ENCODE peak calls at places on chromosomes 6 and 20, in five cellular contexts. W is body of pancreas, A is heart right ventricle, I is MM.1S, U is A673. E is an unnamed sample. For H3K4me1, the result is how much of the 10 kb centered on the place peaks cover.

GRCh38 chr20:16292227-16292626 is 281.0 kb downstream of the KIF16B start:
- DNase-seq in W (no peak), A (no peak), I (no peak), U (no peak), E (no peak)

GRCh38 chr6:33410711-33411631 is at the start of gene PHF1:
- DNase-seq in W (peak), A (peak), I (no peak), U (peak), E (peak)

GRCh38 chr6:26520088-26520839 is 17.9 kb upstream of the HMGN4 start:
- DNase-seq in W (no peak), A (peak), I (no peak), U (no peak), E (no peak)

GRCh38 chr6:43948527-43949450 is 178.5 kb downstream of the MRPL14 start:
- DNase-seq in W (no peak), A (no peak), I (no peak), U (no peak), E (no peak)

GRCh38 chr6:16727996-16728395 is 33.3 kb downstream of the ATXN1 start:
- DNase-seq in W (no peak), A (no peak), I (no peak), U (no peak), E (no peak)

GRCh38 chr6:166494757-166495486 is 91.6 kb downstream of the RAMACL start:
- DNase-seq in W (no peak), A (no peak), I (no peak), U (no peak), E (no peak)

GRCh38 chr6:170147832-170148708 is 142.8 kb downstream of the DLL1 start:
- DNase-seq in W (no peak), A (no peak), I (no peak), U (no peak), E (no peak)

GRCh38 chr6:55694148-55694547 is 115.2 kb upstream of the HMGCLL1 start:
- DNase-seq in W (no peak), A (no peak), I (no peak), U (peak), E (no peak)

GRCh38 chr20:32368930-32369329 is 10.8 kb downstream of the ASXL1 start:
- DNase-seq in W (no peak), A (no peak), I (peak), U (no peak), E (no peak)

GRCh38 chr20:22901921-22902320 is 133.2 kb upstream of the SSTR4 start:
- DNase-seq in W (no peak), A (no peak), I (no peak), U (no peak), E (no peak)

GRCh38 chr6:158854214-158855101 is 35.3 kb upstream of the EZR start:
- DNase-seq in W (peak), A (no peak), I (no peak), U (peak), E (no peak)

GRCh38 chr20:20413801-20414200 is 45.9 kb downstream of the INSM1 start:
- DNase-seq in W (no peak), A (no peak), I (no peak), U (peak), E (no peak)

GRCh38 chr6:6918216-6918983 is 189.4 kb upstream of the RREB1 start:
- DNase-seq in W (no peak), A (no peak), I (no peak), U (peak), E (no peak)

GRCh38 chr6:119985952-119986736 is 636.6 kb upstream of the MAN1A1 start:
- DNase-seq in W (no peak), A (no peak), I (no peak), U (no peak), E (no peak)

GRCh38 chr6:34223381-34223963 is 13.2 kb upstream of the HMGA1 start:
- DNase-seq in W (peak), A (no peak), I (no peak), U (no peak), E (peak)

GRCh38 chr6:89547286-89547685 is 91.3 kb downstream of the LYRM2 start:
- DNase-seq in W (no peak), A (no peak), I (no peak), U (no peak), E (no peak)

GRCh38 chr6:118651282-118652050 is at the start of gene CEP85L:
- DNase-seq in W (peak), A (peak), I (peak), U (peak), E (peak)

GRCh38 chr6:63808576-63808975 is 173.0 kb downstream of the PHF3 start:
- DNase-seq in W (no peak), A (no peak), I (no peak), U (no peak), E (no peak)

GRCh38 chr6:137390264-137390787 is 103.9 kb downstream of the OLIG3 start:
- DNase-seq in W (no peak), A (no peak), I (no peak), U (no peak), E (no peak)

GRCh38 chr6:27688014-27688586 is 215.2 kb upstream of the ZNF184 start:
- DNase-seq in W (peak), A (peak), I (peak), U (peak), E (peak)

GRCh38 chr6:53979468-53980067 is 131.7 kb upstream of the MLIP start:
- DNase-seq in W (no peak), A (no peak), I (peak), U (peak), E (peak)

GRCh38 chr20:59738851-59739250 is 134.5 kb downstream of the PHACTR3 start:
- DNase-seq in W (no peak), A (no peak), I (no peak), U (no peak), E (no peak)

GRCh38 chr20:17807670-17808069 is 107.9 kb downstream of the BANF2 start:
- DNase-seq in W (peak), A (no peak), I (no peak), U (no peak), E (no peak)

GRCh38 chr6:158078320-158078719 is 89.7 kb downstream of the SERAC1 start:
- DNase-seq in W (no peak), A (no peak), I (no peak), U (no peak), E (no peak)

GRCh38 chr6:150711584-150712501 is 112.2 kb downstream of the PLEKHG1 start:
- DNase-seq in W (peak), A (peak), I (no peak), U (no peak), E (peak)

GRCh38 chr6:31239854-31240253 is 32.0 kb downstream of the HLA-C start:
- DNase-seq in W (no peak), A (no peak), I (no peak), U (no peak), E (no peak)

GRCh38 chr6:159203304-159204005 is 34.3 kb downstream of the FNDC1 start:
- DNase-seq in W (no peak), A (no peak), I (no peak), U (no peak), E (peak)

GRCh38 chr6:170022291-170022722 is 268.6 kb downstream of the DLL1 start:
- DNase-seq in W (no peak), A (no peak), I (no peak), U (no peak), E (no peak)

GRCh38 chr20:33175123-33175522 is 7.2 kb downstream of the BPIFA2 start:
- DNase-seq in W (no peak), A (no peak), I (no peak), U (no peak), E (no peak)

GRCh38 chr20:17227199-17227535 is 327 bp downstream of the PCSK2 start:
- DNase-seq in W (no peak), A (no peak), I (no peak), U (no peak), E (no peak)

GRCh38 chr6:162753775-162754174 is 26.0 kb downstream of the PACRG start:
- DNase-seq in W (no peak), A (no peak), I (no peak), U (no peak), E (no peak)

DNA sequence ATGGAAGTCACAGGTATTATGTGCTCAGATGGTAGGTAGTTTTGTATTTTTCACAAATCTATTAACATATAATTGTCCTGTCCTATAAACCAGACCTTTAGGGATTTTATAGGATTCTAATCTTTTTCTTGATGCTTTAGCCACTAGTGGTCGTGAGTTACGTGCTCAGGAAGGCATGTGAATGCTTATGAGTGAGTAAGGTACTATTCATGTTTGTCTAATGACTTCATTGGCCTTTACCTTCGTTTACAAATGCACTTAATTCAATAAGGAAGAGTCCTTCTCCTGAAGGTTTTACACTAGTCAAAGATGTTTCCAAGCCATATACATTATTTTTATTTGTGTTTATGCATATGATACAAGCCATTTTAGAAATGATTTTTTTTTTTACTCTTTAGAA is 23.0 kb downstream of the PACRG start:
- DNase-seq in W (no peak), A (no peak), I (no peak), U (no peak), E (no peak)
- H3K4me3 ChIP-seq in W (no peak), A (no peak), I (no peak), U (no peak), E (no peak)

DNA sequence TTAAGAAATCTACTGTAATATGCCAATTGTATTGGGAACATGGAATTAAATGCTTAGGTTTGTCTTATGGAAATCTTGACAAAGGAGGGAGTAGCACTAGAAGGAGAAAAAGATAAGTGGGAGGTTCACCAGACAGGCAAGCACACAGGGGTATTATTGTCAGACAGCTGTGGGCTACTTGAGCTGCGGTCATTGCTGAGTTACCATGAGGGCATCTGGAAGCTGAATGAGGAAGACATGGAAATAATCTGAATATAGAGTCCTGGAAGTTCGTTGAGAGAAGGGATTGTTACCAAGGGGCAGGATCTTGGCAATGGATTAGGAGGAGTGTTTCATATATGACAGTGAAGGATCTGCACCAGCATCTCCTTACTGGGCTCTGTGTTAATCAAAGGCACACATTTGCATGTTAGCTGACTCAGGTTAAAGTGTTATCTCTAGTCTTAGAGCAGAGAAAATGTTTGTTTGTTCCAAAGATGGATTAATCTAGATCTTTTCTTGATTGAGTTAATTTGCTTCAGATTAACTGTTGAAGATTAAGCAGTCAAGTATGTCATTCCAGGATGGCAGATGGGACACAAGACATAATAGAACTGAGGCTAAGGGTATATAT is 53.0 kb upstream of the SUPT3H start:
- DNase-seq in W (no peak), A (no peak), I (no peak), U (no peak), E (no peak)
- H3K4me1 ChIP-seq in W (under half), A (under half), I (half or more), U (half or more), E (under half)

DNA sequence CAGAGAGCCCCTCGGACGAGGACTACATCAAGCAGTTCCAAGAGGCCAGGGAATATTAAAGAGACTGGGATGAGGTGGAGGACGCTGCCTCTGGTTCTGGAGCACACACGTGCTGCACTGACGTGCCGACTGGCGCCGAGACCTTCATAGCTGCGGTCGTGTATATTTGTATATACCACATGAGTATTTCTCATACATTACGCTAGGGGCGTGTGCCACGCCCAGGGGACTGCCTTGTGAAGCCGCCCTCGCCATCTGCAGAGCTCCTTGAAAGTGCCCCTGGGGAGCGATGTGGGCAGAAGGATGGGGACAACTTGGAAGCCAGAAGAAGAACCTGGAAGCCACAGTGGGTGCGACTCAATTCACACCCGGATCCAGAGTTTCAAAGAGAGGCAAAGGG is 78.3 kb downstream of the ISM1 start:
- DNase-seq in W (no peak), A (no peak), I (no peak), U (no peak), E (no peak)
- TF ChIP-seq CTCF in W (no peak), A (no peak), I (no peak), U (no peak), E (no peak)

DNA sequence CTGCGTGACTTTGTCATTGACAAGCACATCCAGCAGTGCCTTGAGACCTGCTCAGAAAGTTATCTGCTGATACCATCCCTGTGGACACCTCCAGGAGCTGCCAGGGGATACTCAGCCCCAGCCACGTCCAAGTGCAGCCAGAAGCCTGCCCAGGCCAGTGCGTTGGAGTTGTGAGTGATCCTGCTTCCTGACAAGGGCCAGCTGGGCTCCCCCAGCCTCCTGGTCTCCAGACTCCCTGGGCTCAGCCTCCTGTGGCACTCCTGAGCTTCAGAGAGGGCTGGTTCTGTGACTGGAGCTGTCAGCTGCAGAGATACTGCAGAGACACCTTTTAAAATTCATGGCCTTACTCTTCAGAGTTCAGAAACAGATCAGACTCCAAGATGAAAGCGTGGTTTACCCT is 515.9 kb downstream of the CD83 start:
- DNase-seq in W (no peak), A (no peak), I (no peak), U (no peak), E (no peak)
- H3K4me3 ChIP-seq in W (no peak), A (no peak), I (no peak), U (no peak), E (no peak)

GRCh38 chr6:20365456-20365855 is 36.2 kb upstream of the E2F3 start:
- DNase-seq in W (no peak), A (no peak), I (peak), U (no peak), E (no peak)

GRCh38 chr6:20366082-20366834 is 35.4 kb upstream of the E2F3 start:
- DNase-seq in W (no peak), A (no peak), I (no peak), U (no peak), E (peak)

GRCh38 chr6:20362623-20363022 is 39.1 kb upstream of the E2F3 start:
- DNase-seq in W (no peak), A (no peak), I (no peak), U (no peak), E (no peak)

GRCh38 chr6:20364327-20364726 is 37.4 kb upstream of the E2F3 start:
- DNase-seq in W (no peak), A (no peak), I (no peak), U (no peak), E (no peak)

GRCh38 chr6:20360471-20361119 is 41.1 kb upstream of the E2F3 start:
- DNase-seq in W (no peak), A (no peak), I (no peak), U (no peak), E (no peak)
- H3K4me1 ChIP-seq in W (under half), A (under half), I (under half), U (under half), E (under half)

E was measured in mucosa of descending colon.